ENCODE peak calls at places on chromosomes 7 and 10, in five cellular contexts. O is uterus, L is cardiac muscle cell, Y is astrocyte, N is germinal center. H is an unnamed sample.

GRCh38 chr10:124595143-124595883 is 133.7 kb downstream of the LHPP start:
- DNase-seq in O (no peak), L (no peak), Y (no peak), N (no peak), H (no peak)

GRCh38 chr10:80289451-80290287 is at the start of gene MAT1A:
- DNase-seq in O (no peak), L (peak), Y (no peak), N (no peak), H (no peak)

GRCh38 chr7:116180302-116180701 is 30.0 kb upstream of the TES start:
- DNase-seq in O (peak), L (peak), Y (no peak), N (peak), H (peak)

GRCh38 chr10:23695825-23696420 is 257.0 kb downstream of the OTUD1 start:
- DNase-seq in O (no peak), L (no peak), Y (no peak), N (no peak), H (no peak)

GRCh38 chr10:112990271-112990670 is 40.2 kb downstream of the TCF7L2 start:
- DNase-seq in O (no peak), L (no peak), Y (peak), N (no peak), H (no peak)

GRCh38 chr7:137196665-137197064 is 146.9 kb downstream of the PTN start:
- DNase-seq in O (no peak), L (no peak), Y (no peak), N (no peak), H (no peak)

GRCh38 chr10:31808258-31809218 is 120.1 kb downstream of the ARHGAP12 start:
- DNase-seq in O (peak), L (peak), Y (peak), N (peak), H (peak)

GRCh38 chr7:2639151-2639993 is 7.6 kb downstream of the TTYH3 start:
- DNase-seq in O (no peak), L (no peak), Y (no peak), N (no peak), H (no peak)

GRCh38 chr10:68348265-68348741 is 15.6 kb upstream of the PBLD start:
- DNase-seq in O (no peak), L (peak), Y (peak), N (peak), H (no peak)

GRCh38 chr10:99431190-99431549 is 746 bp upstream of the GOT1 start:
- DNase-seq in O (peak), L (peak), Y (peak), N (peak), H (peak)

GRCh38 chr10:74290703-74291102 is 139.7 kb downstream of the ADK start:
- DNase-seq in O (no peak), L (peak), Y (peak), N (no peak), H (no peak)

GRCh38 chr7:107187774-107188173 is 19.0 kb downstream of the HBP1 start:
- DNase-seq in O (no peak), L (no peak), Y (no peak), N (no peak), H (no peak)

GRCh38 chr7:20647908-20648776 is 32.7 kb downstream of the ABCB5 start:
- DNase-seq in O (no peak), L (peak), Y (peak), N (peak), H (peak)

GRCh38 chr10:122323941-122324675 is 50.4 kb upstream of the PLEKHA1 start:
- DNase-seq in O (no peak), L (no peak), Y (no peak), N (no peak), H (no peak)

GRCh38 chr7:35702541-35702940 is 7.6 kb upstream of the HERPUD2 start:
- DNase-seq in O (no peak), L (no peak), Y (no peak), N (no peak), H (no peak)

GRCh38 chr10:14573666-14574261 is 200.9 kb downstream of the FAM107B start:
- DNase-seq in O (no peak), L (no peak), Y (peak), N (no peak), H (no peak)

GRCh38 chr10:5840314-5841307 is 27.4 kb upstream of the GDI2 start:
- DNase-seq in O (no peak), L (peak), Y (peak), N (peak), H (no peak)

GRCh38 chr7:33248663-33249062 is 119.3 kb downstream of the BBS9 start:
- DNase-seq in O (no peak), L (no peak), Y (peak), N (no peak), H (no peak)

GRCh38 chr10:4586756-4587155 is 239.3 kb upstream of the AKR1E2 start:
- DNase-seq in O (no peak), L (no peak), Y (peak), N (no peak), H (no peak)

GRCh38 chr10:75497997-75498797 is 66.8 kb downstream of the LRMDA start:
- DNase-seq in O (peak), L (no peak), Y (peak), N (no peak), H (no peak)

GRCh38 chr7:108630002-108630401 is 60.3 kb downstream of the DNAJB9 start:
- DNase-seq in O (no peak), L (no peak), Y (peak), N (no peak), H (peak)

GRCh38 chr10:131082201-131082850 is 229.2 kb downstream of the TCERG1L start:
- DNase-seq in O (no peak), L (no peak), Y (no peak), N (no peak), H (no peak)

GRCh38 chr10:79437111-79437814 is 8.2 kb downstream of the ZCCHC24 start:
- DNase-seq in O (no peak), L (no peak), Y (no peak), N (no peak), H (no peak)

GRCh38 chr7:55055479-55055878 is 36.7 kb downstream of the EGFR start:
- DNase-seq in O (no peak), L (no peak), Y (peak), N (no peak), H (no peak)

GRCh38 chr7:38975944-38976392 is 1.7 kb upstream of the POU6F2 start:
- DNase-seq in O (no peak), L (peak), Y (no peak), N (no peak), H (peak)

GRCh38 chr10:122078965-122079401 is 90.0 kb downstream of the TACC2 start:
- DNase-seq in O (no peak), L (peak), Y (no peak), N (no peak), H (peak)

GRCh38 chr7:85184599-85185354 is 2.1 kb downstream of the SEMA3D start:
- DNase-seq in O (no peak), L (peak), Y (peak), N (no peak), H (peak)